ENCODE peak calls at places on chromosomes 4 and X, in ten cellular contexts. Z is GM13976, P is A549, N is A673, A is NB4, H is Panc1, U is left lung, T is AG04449, L is MCF 10A, J is AG04450. B is an unnamed sample.

GRCh38 chr4:104451573-104451972 is 43.1 kb downstream of the CXXC4 start:
- DNase-seq in Z (peak), P (peak), N (peak), A (peak), H (peak), U (no peak), T (no peak), L (peak), J (no peak), B (no peak)

GRCh38 chrX:11151799-11152591 is 40.9 kb downstream of the HCCS start:
- DNase-seq in Z (no peak), P (no peak), N (no peak), A (no peak), H (no peak), U (no peak), T (no peak), L (no peak), J (no peak), B (no peak)

GRCh38 chr4:26574563-26574962 is 9.3 kb upstream of the TBC1D19 start:
- DNase-seq in Z (no peak), P (no peak), N (peak), A (no peak), H (no peak), U (no peak), T (no peak), L (no peak), J (no peak), B (no peak)

GRCh38 chr4:26110493-26110892 is 196.5 kb downstream of the SMIM20 start:
- DNase-seq in Z (no peak), P (no peak), N (no peak), A (no peak), H (no peak), U (no peak), T (no peak), L (no peak), J (no peak), B (peak)

GRCh38 chr4:167897116-167897515 is 195.2 kb upstream of the ANXA10 start:
- DNase-seq in Z (no peak), P (peak), N (peak), A (no peak), H (no peak), U (no peak), T (no peak), L (peak), J (peak), B (no peak)

GRCh38 chr4:87024181-87024580 is 89.4 kb downstream of the AFF1 start:
- DNase-seq in Z (no peak), P (no peak), N (no peak), A (no peak), H (no peak), U (no peak), T (no peak), L (no peak), J (no peak), B (no peak)

GRCh38 chrX:130704053-130705038 is 198.7 kb downstream of the ENOX2 start:
- DNase-seq in Z (no peak), P (peak), N (no peak), A (no peak), H (no peak), U (no peak), T (no peak), L (peak), J (no peak), B (no peak)

GRCh38 chr4:135515295-135515694 is 1313.7 kb upstream of the PABPC4L start:
- DNase-seq in Z (no peak), P (no peak), N (no peak), A (no peak), H (no peak), U (no peak), T (no peak), L (no peak), J (no peak), B (no peak)

GRCh38 chrX:153636716-153637115 is 10.3 kb upstream of the DUSP9 start:
- DNase-seq in Z (no peak), P (no peak), N (no peak), A (no peak), H (no peak), U (no peak), T (no peak), L (no peak), J (no peak), B (no peak)

GRCh38 chrX:153635388-153635787 is 11.6 kb upstream of the DUSP9 start:
- DNase-seq in Z (no peak), P (no peak), N (no peak), A (no peak), H (no peak), U (no peak), T (no peak), L (no peak), J (no peak), B (no peak)

GRCh38 chrX:153634832-153635231 is 12.2 kb upstream of the DUSP9 start:
- DNase-seq in Z (no peak), P (no peak), N (no peak), A (no peak), H (no peak), U (no peak), T (no peak), L (no peak), J (no peak), B (no peak)

GRCh38 chrX:153637121-153638040 is 9.6 kb upstream of the DUSP9 start:
- DNase-seq in Z (no peak), P (no peak), N (no peak), A (no peak), H (no peak), U (no peak), T (no peak), L (no peak), J (no peak), B (no peak)

DNA sequence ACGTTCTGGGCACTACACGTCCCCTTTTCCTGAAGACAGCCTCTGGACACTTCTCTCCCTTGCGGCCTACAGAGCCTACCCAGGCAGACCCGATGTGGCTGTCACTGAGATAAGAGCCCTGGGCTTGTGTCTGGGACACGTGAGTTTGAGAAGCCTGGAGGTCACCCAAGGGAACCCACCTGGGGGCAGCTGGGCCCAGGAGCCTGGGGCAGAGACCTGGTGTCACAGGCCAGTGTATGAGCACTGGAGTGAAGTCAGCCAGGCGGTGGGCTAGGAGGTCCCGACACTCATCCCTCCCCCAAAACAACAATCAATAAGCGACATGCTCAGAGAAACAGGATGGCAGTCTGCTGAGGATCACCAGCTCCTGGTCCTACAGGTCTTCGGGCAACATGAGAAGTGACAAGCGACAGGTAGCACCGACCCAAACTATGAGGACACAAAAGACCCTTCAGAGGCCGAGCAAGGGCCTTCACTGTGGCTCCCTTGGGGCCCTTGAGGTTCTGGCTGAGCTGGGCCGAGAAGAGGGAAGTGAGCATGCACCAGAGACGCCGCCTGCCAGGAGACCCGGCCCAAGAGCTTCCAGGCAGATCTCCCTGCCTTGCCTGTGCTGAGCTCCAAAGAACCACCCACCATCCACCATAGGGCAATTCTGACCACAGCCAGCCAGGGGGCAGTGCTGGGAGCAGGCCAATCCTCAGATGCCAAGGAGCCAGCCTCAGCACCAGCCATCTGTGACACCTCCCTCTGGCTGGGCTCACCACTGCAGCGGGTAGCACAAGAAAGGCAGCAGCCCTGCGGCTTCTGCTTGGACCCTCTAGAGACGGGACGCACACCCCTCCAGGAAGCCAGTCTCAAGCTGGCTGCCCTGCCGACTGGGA is 11.0 kb upstream of the DUSP9 start:
- DNase-seq in Z (no peak), P (peak), N (peak), A (peak), H (no peak), U (no peak), T (no peak), L (peak), J (no peak), B (no peak)
- TF ChIP-seq CTCF in Z (peak), P (peak), N (peak), A (peak), H (no peak), U (no peak), T (peak), L (peak), J (peak), B (no peak)

DNA sequence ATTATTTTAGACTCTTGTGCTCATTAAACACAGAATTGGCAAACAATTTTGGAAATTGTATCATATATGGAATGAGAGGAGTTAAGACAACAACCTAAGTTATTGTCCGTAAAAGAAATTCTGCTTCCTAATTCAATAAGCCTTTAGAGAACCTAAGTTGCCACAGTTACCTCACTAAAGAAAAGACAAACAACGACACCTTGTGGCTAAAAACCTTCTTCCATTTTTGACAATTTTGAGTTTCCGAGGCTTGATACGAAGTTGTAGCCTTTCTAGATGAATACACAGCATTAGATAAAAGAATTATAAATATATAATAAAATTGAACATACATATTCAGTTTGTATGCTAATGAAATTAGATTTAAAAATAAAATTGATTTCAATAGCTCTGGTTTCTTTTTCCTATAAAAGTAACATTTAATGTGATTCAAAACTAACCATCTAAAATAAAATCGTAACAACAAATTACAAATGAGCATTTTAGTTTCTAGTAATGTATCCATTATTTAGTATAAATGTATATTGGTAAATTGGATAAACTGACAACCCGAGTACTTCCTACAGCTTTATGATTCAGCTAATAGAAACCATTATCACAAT is 275.1 kb downstream of the GPM6A start:
- DNase-seq in Z (peak), P (peak), N (peak), A (peak), H (peak), U (no peak), T (no peak), L (peak), J (peak), B (peak)
- TF ChIP-seq CTCF in Z (peak), P (peak), N (peak), A (peak), H (peak), U (no peak), T (no peak), L (peak), J (peak), B (peak)

GRCh38 chrX:44875185-44875489 is 2.1 kb downstream of the KDM6A start:
- DNase-seq in Z (no peak), P (no peak), N (no peak), A (no peak), H (no peak), U (no peak), T (no peak), L (no peak), J (no peak), B (no peak)

GRCh38 chrX:44872817-44873414 is at the start of gene KDM6A:
- DNase-seq in Z (peak), P (peak), N (peak), A (peak), H (peak), U (peak), T (peak), L (peak), J (peak), B (peak)

GRCh38 chrX:44872319-44872816 is 620 bp upstream of the KDM6A start:
- DNase-seq in Z (peak), P (no peak), N (peak), A (no peak), H (no peak), U (peak), T (no peak), L (peak), J (no peak), B (no peak)

GRCh38 chrX:44874481-44875184 is 1.6 kb downstream of the KDM6A start:
- DNase-seq in Z (peak), P (peak), N (peak), A (peak), H (no peak), U (no peak), T (no peak), L (peak), J (no peak), B (peak)

DNA sequence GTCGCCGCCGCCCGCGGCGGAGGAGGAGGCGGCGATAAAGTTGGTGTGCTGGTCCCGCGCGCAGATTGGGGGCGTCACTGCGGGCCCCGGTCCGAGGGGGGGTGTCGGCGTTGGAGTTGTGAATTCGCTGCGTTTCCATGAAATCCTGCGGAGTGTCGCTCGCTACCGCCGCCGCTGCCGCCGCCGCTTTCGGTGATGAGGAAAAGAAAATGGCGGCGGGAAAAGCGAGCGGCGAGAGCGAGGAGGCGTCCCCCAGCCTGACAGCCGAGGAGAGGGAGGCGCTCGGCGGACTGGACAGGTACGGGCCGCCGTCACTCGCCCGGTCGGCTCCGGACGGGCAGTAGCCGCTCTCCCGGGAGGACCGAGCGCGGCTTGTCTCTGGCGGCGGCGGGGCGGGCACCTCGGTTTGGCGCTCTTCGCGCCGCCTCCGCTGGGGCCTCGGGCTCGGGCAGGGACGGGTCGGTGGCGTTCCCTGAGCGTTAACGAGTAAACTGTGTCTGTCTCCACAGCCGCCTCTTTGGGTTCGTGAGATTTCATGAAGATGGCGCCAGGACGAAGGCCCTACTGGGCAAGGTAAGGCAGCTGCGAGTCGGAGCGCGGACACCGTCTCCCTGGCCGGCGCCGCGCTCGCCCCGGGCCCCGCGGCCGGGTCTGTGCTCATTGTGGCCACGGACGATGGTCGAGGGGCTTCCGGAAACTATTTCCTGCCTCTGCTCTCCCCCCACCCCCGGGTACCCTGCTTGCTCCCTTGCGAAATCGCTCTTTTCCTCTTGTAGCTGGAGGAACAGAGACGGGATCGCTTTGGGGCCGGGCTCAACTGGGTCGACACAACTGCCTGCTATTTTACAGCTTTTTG is 655 bp downstream of the KDM6A start:
- DNase-seq in Z (peak), P (peak), N (peak), A (peak), H (no peak), U (peak), T (no peak), L (peak), J (no peak), B (no peak)
- TF ChIP-seq CTCF in Z (no peak), P (peak), N (peak), A (no peak), H (peak), U (no peak), T (no peak), L (no peak), J (no peak), B (no peak)

GRCh38 chr4:115790812-115791211 is 677.4 kb upstream of the NDST4 start:
- DNase-seq in Z (no peak), P (no peak), N (no peak), A (peak), H (no peak), U (no peak), T (no peak), L (no peak), J (no peak), B (no peak)
- TF ChIP-seq CTCF in Z (no peak), P (no peak), N (no peak), A (no peak), H (no peak), U (no peak), T (no peak), L (no peak), J (no peak), B (peak)

DNA sequence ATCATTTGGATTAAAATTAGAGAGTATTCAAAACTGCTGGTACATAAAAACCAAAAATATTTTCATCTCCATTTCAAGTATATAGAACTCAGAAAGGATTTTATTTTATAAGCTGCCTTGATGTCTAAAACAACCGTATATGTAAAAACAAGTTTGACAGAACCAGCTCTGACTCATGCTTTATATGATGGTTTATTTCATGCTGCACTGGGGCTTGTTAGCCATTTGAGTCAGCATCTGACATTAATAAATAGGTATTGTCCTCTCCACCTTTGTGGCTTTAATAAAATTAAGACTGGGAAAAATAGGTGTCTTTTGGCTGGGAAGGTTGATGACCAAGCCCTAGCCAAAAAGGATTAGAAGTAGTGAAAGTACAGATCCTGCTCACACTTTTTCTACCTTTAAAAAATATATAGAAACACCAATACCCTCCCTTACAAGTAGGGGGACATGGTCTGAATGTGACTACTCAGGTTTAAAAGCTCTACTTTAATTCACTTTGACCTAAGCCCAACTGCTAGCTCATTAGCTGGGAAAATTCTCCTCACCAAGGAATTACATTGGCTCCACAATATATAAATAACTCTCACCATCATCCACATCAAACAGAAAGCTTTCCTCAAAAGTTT is 228.1 kb downstream of the ADAMTS3 start:
- DNase-seq in Z (no peak), P (no peak), N (no peak), A (no peak), H (no peak), U (no peak), T (no peak), L (peak), J (no peak), B (no peak)
- TF ChIP-seq CTCF in Z (no peak), P (no peak), N (no peak), A (no peak), H (no peak), U (no peak), T (no peak), L (no peak), J (no peak), B (no peak)

DNA sequence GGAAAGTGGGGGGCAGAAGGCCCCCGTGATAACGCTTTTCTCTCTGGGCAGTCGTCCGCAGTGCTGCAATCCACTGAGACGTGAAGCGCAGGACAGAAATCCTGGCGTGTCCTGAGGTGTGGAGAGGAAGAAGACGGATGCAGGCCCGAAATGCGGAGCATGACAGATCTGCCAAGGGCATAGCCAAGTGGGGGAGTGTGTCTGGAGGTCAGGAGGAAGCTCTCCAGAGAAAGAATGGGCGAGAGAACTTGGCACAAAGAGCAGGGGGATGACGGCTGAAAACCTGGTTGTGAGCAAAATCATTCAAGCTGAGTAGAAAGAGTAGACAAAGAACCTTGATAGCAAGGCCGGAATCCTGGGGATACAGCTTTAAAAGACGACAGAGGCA is 23.7 kb upstream of the HELT start:
- DNase-seq in Z (no peak), P (no peak), N (no peak), A (no peak), H (no peak), U (no peak), T (no peak), L (no peak), J (no peak), B (no peak)
- TF ChIP-seq CTCF in Z (no peak), P (no peak), N (no peak), A (no peak), H (no peak), U (no peak), T (no peak), L (no peak), J (no peak), B (no peak)

DNA sequence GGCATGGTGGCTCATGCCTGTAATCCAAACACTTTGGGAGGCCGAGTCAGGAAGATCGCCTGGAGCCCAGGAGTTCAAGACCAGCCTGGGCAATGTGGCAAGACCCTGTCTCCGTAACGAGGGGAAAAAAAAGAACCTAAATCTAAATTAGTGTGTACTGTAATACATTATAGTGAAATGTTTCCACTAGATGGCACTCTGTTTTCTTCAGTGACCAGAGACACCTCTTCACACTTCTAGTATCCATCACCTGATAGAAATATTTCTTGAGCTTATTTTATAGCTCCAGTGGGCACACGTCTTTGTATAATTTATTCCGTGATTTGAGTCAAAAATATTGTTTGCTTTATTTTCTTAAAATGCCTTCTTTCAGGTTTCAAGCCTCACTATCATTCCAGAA is 600.9 kb upstream of the DIPK2B start:
- DNase-seq in Z (no peak), P (peak), N (peak), A (peak), H (no peak), U (no peak), T (no peak), L (peak), J (no peak), B (no peak)
- TF ChIP-seq CTCF in Z (peak), P (peak), N (peak), A (no peak), H (peak), U (no peak), T (no peak), L (peak), J (no peak), B (peak)

GRCh38 chr4:9703391-9703790 is 78.0 kb upstream of the DRD5 start:
- DNase-seq in Z (peak), P (peak), N (peak), A (peak), H (no peak), U (no peak), T (no peak), L (peak), J (no peak), B (no peak)

GRCh38 chr4:9709724-9710123 is 71.7 kb upstream of the DRD5 start:
- DNase-seq in Z (no peak), P (no peak), N (no peak), A (no peak), H (no peak), U (no peak), T (no peak), L (no peak), J (no peak), B (no peak)

GRCh38 chr4:9704551-9705332 is 76.7 kb upstream of the DRD5 start:
- DNase-seq in Z (no peak), P (no peak), N (no peak), A (peak), H (no peak), U (no peak), T (no peak), L (peak), J (no peak), B (no peak)
- TF ChIP-seq CTCF in Z (no peak), P (no peak), N (no peak), A (no peak), H (no peak), U (no peak), T (no peak), L (no peak), J (no peak), B (no peak)